ENCODE peak calls at places on chromosomes 7 and 10, in seven cellular contexts. One of them, this sample, is unnamed.

GRCh38 chr10:129955591-129956284 is 8.3 kb downstream of the EBF3 start:
- DNase-seq in GM23338: no peak
- DNase-seq in keratinocyte: no peak
- DNase-seq in heart left ventricle: no peak
- DNase-seq in endodermal cell: no peak
- DNase-seq in adrenal gland: no peak
- DNase-seq in osteocyte: no peak
- DNase-seq in this sample: no peak

GRCh38 chr10:128064615-128065580 is 61.3 kb downstream of the MKI67 start:
- DNase-seq in GM23338: no peak
- DNase-seq in keratinocyte: no peak
- DNase-seq in heart left ventricle: peak
- DNase-seq in endodermal cell: no peak
- DNase-seq in adrenal gland: peak
- DNase-seq in osteocyte: no peak
- DNase-seq in this sample: no peak

GRCh38 chr10:54906940-54907339 is 105.9 kb upstream of the PCDH15 start:
- DNase-seq in GM23338: no peak
- DNase-seq in keratinocyte: no peak
- DNase-seq in heart left ventricle: no peak
- DNase-seq in endodermal cell: no peak
- DNase-seq in adrenal gland: no peak
- DNase-seq in osteocyte: no peak
- DNase-seq in this sample: no peak

GRCh38 chr7:149713731-149714068 is 59.7 kb downstream of the ZNF467 start:
- DNase-seq in GM23338: peak
- DNase-seq in keratinocyte: no peak
- DNase-seq in heart left ventricle: no peak
- DNase-seq in endodermal cell: no peak
- DNase-seq in adrenal gland: no peak
- DNase-seq in osteocyte: peak
- DNase-seq in this sample: peak

GRCh38 chr10:13924020-13924725 is 337.4 kb downstream of the PRPF18 start:
- DNase-seq in GM23338: no peak
- DNase-seq in keratinocyte: no peak
- DNase-seq in heart left ventricle: no peak
- DNase-seq in endodermal cell: no peak
- DNase-seq in adrenal gland: no peak
- DNase-seq in osteocyte: no peak
- DNase-seq in this sample: no peak

GRCh38 chr7:15168489-15168888 is 265.9 kb upstream of the DGKB start:
- DNase-seq in GM23338: peak
- DNase-seq in keratinocyte: no peak
- DNase-seq in heart left ventricle: no peak
- DNase-seq in endodermal cell: no peak
- DNase-seq in adrenal gland: no peak
- DNase-seq in osteocyte: no peak
- DNase-seq in this sample: no peak

GRCh38 chr7:127678330-127678729 is 26.3 kb downstream of the SND1 start:
- DNase-seq in GM23338: no peak
- DNase-seq in keratinocyte: no peak
- DNase-seq in heart left ventricle: no peak
- DNase-seq in endodermal cell: no peak
- DNase-seq in adrenal gland: no peak
- DNase-seq in osteocyte: no peak
- DNase-seq in this sample: no peak

GRCh38 chr7:20798081-20798693 is 11.5 kb upstream of the SP8 start:
- DNase-seq in GM23338: peak
- DNase-seq in keratinocyte: no peak
- DNase-seq in heart left ventricle: no peak
- DNase-seq in endodermal cell: peak
- DNase-seq in adrenal gland: no peak
- DNase-seq in osteocyte: no peak
- DNase-seq in this sample: no peak

GRCh38 chr7:3028071-3028766 is 15.4 kb downstream of the CARD11 start:
- DNase-seq in GM23338: no peak
- DNase-seq in keratinocyte: peak
- DNase-seq in heart left ventricle: no peak
- DNase-seq in endodermal cell: peak
- DNase-seq in adrenal gland: peak
- DNase-seq in osteocyte: no peak
- DNase-seq in this sample: no peak

GRCh38 chr7:69827140-69827919 is 229.1 kb downstream of the AUTS2 start:
- DNase-seq in GM23338: no peak
- DNase-seq in keratinocyte: no peak
- DNase-seq in heart left ventricle: no peak
- DNase-seq in endodermal cell: no peak
- DNase-seq in adrenal gland: no peak
- DNase-seq in osteocyte: no peak
- DNase-seq in this sample: no peak

GRCh38 chr10:70985824-70986336 is 97.5 kb upstream of the PCBD1 start:
- DNase-seq in GM23338: no peak
- DNase-seq in keratinocyte: peak
- DNase-seq in heart left ventricle: no peak
- DNase-seq in endodermal cell: peak
- DNase-seq in adrenal gland: no peak
- DNase-seq in osteocyte: no peak
- DNase-seq in this sample: no peak

GRCh38 chr10:36493511-36493880 is 631.9 kb upstream of the ANKRD30A start:
- DNase-seq in GM23338: no peak
- DNase-seq in keratinocyte: no peak
- DNase-seq in heart left ventricle: no peak
- DNase-seq in endodermal cell: no peak
- DNase-seq in adrenal gland: no peak
- DNase-seq in osteocyte: no peak
- DNase-seq in this sample: no peak

GRCh38 chr10:86960863-86961434 is 2.5 kb downstream of the SNCG start:
- DNase-seq in GM23338: no peak
- DNase-seq in keratinocyte: no peak
- DNase-seq in heart left ventricle: peak
- DNase-seq in endodermal cell: peak
- DNase-seq in adrenal gland: peak
- DNase-seq in osteocyte: no peak
- DNase-seq in this sample: no peak

GRCh38 chr7:50331564-50332208 is 27.2 kb downstream of the IKZF1 start:
- DNase-seq in GM23338: no peak
- DNase-seq in keratinocyte: no peak
- DNase-seq in heart left ventricle: no peak
- DNase-seq in endodermal cell: no peak
- DNase-seq in adrenal gland: no peak
- DNase-seq in osteocyte: no peak
- DNase-seq in this sample: no peak

GRCh38 chr10:114852197-114852596 is 30.6 kb downstream of the FHIP2A start:
- DNase-seq in GM23338: no peak
- DNase-seq in keratinocyte: no peak
- DNase-seq in heart left ventricle: no peak
- DNase-seq in endodermal cell: no peak
- DNase-seq in adrenal gland: no peak
- DNase-seq in osteocyte: no peak
- DNase-seq in this sample: no peak

GRCh38 chr10:8321990-8322389 is 267.5 kb downstream of the GATA3 start:
- DNase-seq in GM23338: no peak
- DNase-seq in keratinocyte: no peak
- DNase-seq in heart left ventricle: no peak
- DNase-seq in endodermal cell: no peak
- DNase-seq in adrenal gland: no peak
- DNase-seq in osteocyte: no peak
- DNase-seq in this sample: no peak

GRCh38 chr7:117072620-117073118 is 119.4 kb downstream of the ST7 start:
- DNase-seq in GM23338: no peak
- DNase-seq in keratinocyte: no peak
- DNase-seq in heart left ventricle: peak
- DNase-seq in endodermal cell: no peak
- DNase-seq in adrenal gland: peak
- DNase-seq in osteocyte: no peak
- DNase-seq in this sample: no peak

GRCh38 chr10:452512-453504 is 236.7 kb downstream of the DIP2C start:
- DNase-seq in GM23338: no peak
- DNase-seq in keratinocyte: no peak
- DNase-seq in heart left ventricle: no peak
- DNase-seq in endodermal cell: no peak
- DNase-seq in adrenal gland: no peak
- DNase-seq in osteocyte: no peak
- DNase-seq in this sample: no peak
- TF ChIP-seq CTCF in GM23338: no peak
- TF ChIP-seq CTCF in keratinocyte: no peak
- TF ChIP-seq CTCF in heart left ventricle: no peak
- TF ChIP-seq CTCF in endodermal cell: peak
- TF ChIP-seq CTCF in adrenal gland: no peak
- TF ChIP-seq CTCF in osteocyte: no peak
- TF ChIP-seq CTCF in this sample: no peak

GRCh38 chr7:155590215-155591023 is 44.1 kb upstream of the CNPY1 start:
- DNase-seq in GM23338: peak
- DNase-seq in keratinocyte: no peak
- DNase-seq in heart left ventricle: peak
- DNase-seq in endodermal cell: peak
- DNase-seq in adrenal gland: peak
- DNase-seq in osteocyte: no peak
- DNase-seq in this sample: no peak

GRCh38 chr7:155588468-155588998 is 42.2 kb upstream of the CNPY1 start:
- DNase-seq in GM23338: no peak
- DNase-seq in keratinocyte: no peak
- DNase-seq in heart left ventricle: no peak
- DNase-seq in endodermal cell: no peak
- DNase-seq in adrenal gland: no peak
- DNase-seq in osteocyte: no peak
- DNase-seq in this sample: no peak

GRCh38 chr7:155589001-155589980 is 42.9 kb upstream of the CNPY1 start:
- DNase-seq in GM23338: no peak
- DNase-seq in keratinocyte: no peak
- DNase-seq in heart left ventricle: no peak
- DNase-seq in endodermal cell: peak
- DNase-seq in adrenal gland: no peak
- DNase-seq in osteocyte: no peak
- DNase-seq in this sample: no peak

GRCh38 chr7:155593455-155594162 is 47.2 kb upstream of the CNPY1 start:
- DNase-seq in GM23338: no peak
- DNase-seq in keratinocyte: no peak
- DNase-seq in heart left ventricle: no peak
- DNase-seq in endodermal cell: peak
- DNase-seq in adrenal gland: no peak
- DNase-seq in osteocyte: no peak
- DNase-seq in this sample: no peak

DNA sequence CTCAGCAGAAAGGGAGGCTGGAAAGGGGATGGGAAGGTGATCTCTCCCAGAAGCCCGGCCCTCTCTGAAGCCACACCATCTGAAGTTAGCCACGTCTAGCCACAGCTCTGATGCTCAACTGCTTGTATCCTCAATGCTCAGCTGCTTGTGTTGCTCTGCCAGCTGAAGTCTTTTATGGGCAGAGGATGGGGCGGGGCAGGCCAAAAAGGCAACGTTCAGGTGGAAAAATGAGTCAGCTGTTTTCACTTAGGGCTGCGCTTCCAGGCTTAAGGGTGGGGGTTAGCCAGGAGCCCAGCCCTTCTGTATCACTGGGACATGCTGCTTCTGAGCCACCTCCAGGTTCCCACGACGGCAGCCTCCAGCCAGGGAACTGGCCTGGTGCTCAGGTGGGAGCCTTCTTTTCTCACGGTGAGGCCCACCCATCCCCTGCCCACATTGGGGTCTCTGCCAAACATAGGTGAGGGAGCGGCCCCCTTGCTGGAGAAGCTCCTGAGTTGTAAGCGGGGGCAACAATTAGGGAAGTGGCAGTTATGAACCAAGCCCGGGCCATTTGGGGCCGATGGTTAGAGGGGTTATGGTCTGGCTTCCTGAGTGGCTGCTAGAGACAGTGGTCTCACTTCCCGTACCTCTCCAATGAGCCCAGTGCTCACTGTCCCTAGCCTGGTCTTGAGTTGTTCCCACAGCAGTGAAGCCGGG is 44.8 kb upstream of the CNPY1 start:
- DNase-seq in GM23338: no peak
- DNase-seq in keratinocyte: no peak
- DNase-seq in heart left ventricle: no peak
- DNase-seq in endodermal cell: peak
- DNase-seq in adrenal gland: no peak
- DNase-seq in osteocyte: no peak
- DNase-seq in this sample: no peak
- TF ChIP-seq CTCF in GM23338: no peak
- TF ChIP-seq CTCF in keratinocyte: no peak
- TF ChIP-seq CTCF in heart left ventricle: no peak
- TF ChIP-seq CTCF in endodermal cell: no peak
- TF ChIP-seq CTCF in adrenal gland: no peak
- TF ChIP-seq CTCF in osteocyte: no peak
- TF ChIP-seq CTCF in this sample: no peak

DNA sequence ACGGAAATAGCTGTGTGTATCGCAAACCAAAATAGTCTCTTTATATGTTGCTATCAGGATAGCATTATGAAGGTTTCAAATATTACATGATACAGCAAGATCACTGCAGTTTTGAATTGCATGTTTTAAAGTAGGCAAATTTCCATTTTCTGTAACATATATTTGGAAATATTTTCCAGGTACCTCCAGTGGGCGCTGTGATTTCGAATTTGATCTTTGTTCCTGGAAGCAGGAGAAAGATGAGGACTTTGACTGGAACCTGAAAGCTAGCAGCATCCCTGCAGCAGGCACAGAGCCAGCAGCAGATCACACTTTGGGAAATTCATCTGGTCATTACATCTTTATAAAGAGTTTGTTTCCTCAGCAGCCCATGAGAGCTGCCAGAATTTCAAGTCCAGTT is 299.0 kb downstream of the MALRD1 start:
- DNase-seq in GM23338: peak
- DNase-seq in keratinocyte: no peak
- DNase-seq in heart left ventricle: no peak
- DNase-seq in endodermal cell: peak
- DNase-seq in adrenal gland: no peak
- DNase-seq in osteocyte: no peak
- DNase-seq in this sample: peak
- TF ChIP-seq CTCF in GM23338: peak
- TF ChIP-seq CTCF in keratinocyte: peak
- TF ChIP-seq CTCF in heart left ventricle: no peak
- TF ChIP-seq CTCF in endodermal cell: peak
- TF ChIP-seq CTCF in adrenal gland: no peak
- TF ChIP-seq CTCF in osteocyte: peak
- TF ChIP-seq CTCF in this sample: no peak

DNA sequence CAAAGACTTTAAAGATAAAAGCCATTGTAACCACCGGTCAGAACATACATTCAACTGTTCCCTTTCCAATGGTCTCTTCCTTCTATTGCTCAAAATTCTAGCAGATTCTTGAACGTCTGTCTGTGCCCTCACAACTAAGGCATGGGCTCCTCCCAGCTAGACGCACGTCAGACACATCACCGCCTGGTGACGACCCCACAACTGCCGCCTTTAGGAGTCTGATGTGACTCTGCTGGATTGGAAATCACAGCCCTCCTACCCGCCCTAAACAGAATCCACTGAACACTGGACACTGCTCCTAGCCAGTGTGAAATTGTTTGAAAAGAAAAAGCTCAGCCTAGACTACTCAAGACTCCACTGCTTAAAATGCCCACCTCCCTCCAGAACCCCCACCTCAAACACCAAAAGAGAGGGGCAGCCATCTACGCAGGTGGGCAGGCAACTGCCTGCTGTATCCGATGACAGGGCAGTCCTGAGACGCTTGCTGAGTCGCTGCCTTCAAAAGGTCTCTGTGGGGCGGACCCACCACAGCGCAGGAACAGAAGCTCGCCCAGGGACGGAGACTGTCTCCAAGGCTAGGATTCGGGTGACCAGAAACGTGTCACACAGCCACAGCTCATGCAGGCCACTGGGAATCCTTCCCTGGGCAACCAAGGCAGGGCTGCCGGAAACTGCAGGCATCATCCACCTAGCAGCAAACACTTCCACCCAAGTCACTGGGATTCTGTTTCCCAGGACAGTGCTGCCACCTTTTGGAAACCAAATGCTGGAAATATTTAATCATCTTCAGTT is 34.7 kb downstream of the GSDME start:
- DNase-seq in GM23338: peak
- DNase-seq in keratinocyte: no peak
- DNase-seq in heart left ventricle: no peak
- DNase-seq in endodermal cell: peak
- DNase-seq in adrenal gland: no peak
- DNase-seq in osteocyte: peak
- DNase-seq in this sample: peak
- TF ChIP-seq CTCF in GM23338: peak
- TF ChIP-seq CTCF in keratinocyte: peak
- TF ChIP-seq CTCF in heart left ventricle: no peak
- TF ChIP-seq CTCF in endodermal cell: peak
- TF ChIP-seq CTCF in adrenal gland: peak
- TF ChIP-seq CTCF in osteocyte: peak
- TF ChIP-seq CTCF in this sample: no peak

This sample was measured in endothelial cell.